ENCODE peak calls at places on chromosomes 1 and 21, in five cellular contexts. One of them, this sample, is unnamed.

GRCh38 chr1:245978915-245979314 is 528.2 kb downstream of the SMYD3 start:
- DNase-seq in Caco-2: no peak
- DNase-seq in SJSA1: no peak
- DNase-seq in psoas muscle: no peak
- DNase-seq in AG04450: no peak
- DNase-seq in this sample: no peak

GRCh38 chr1:79478160-79478559 is 471.6 kb upstream of the ADGRL4 start:
- DNase-seq in SJSA1: no peak
- DNase-seq in psoas muscle: no peak
- DNase-seq in AG04450: no peak
- DNase-seq in Caco-2: no peak
- DNase-seq in this sample: no peak

GRCh38 chr1:208203848-208204609 is 40.2 kb downstream of the PLXNA2 start:
- DNase-seq in psoas muscle: no peak
- DNase-seq in SJSA1: peak; percentile 73
- DNase-seq in AG04450: no peak
- DNase-seq in Caco-2: no peak
- DNase-seq in this sample: no peak

GRCh38 chr21:42454791-42455190 is 41.2 kb downstream of the RSPH1 start:
- DNase-seq in psoas muscle: no peak
- DNase-seq in AG04450: no peak
- DNase-seq in SJSA1: no peak
- DNase-seq in Caco-2: no peak
- DNase-seq in this sample: no peak

GRCh38 chr1:147337040-147337439 is 94.6 kb downstream of the CHD1L start:
- DNase-seq in SJSA1: no peak
- DNase-seq in Caco-2: no peak
- DNase-seq in AG04450: no peak
- DNase-seq in psoas muscle: no peak
- DNase-seq in this sample: no peak

GRCh38 chr1:241934843-241935242 is 22.7 kb upstream of the BECN2 start:
- DNase-seq in AG04450: no peak
- DNase-seq in Caco-2: no peak
- DNase-seq in SJSA1: no peak
- DNase-seq in psoas muscle: no peak
- DNase-seq in this sample: no peak

GRCh38 chr1:206935491-206936067 is 10.7 kb downstream of the PIGR start:
- DNase-seq in Caco-2: peak; percentile 66
- DNase-seq in AG04450: peak; percentile 2
- DNase-seq in SJSA1: peak; percentile 61
- DNase-seq in psoas muscle: no peak
- DNase-seq in this sample: no peak

GRCh38 chr1:176073524-176074157 is 133.4 kb downstream of the COP1 start:
- DNase-seq in psoas muscle: no peak
- DNase-seq in SJSA1: peak; percentile 51
- DNase-seq in Caco-2: peak; percentile 48
- DNase-seq in AG04450: peak; percentile 15
- DNase-seq in this sample: no peak

GRCh38 chr1:9942399-9942938 is 722 bp downstream of the LZIC start:
- DNase-seq in AG04450: peak; percentile 10
- DNase-seq in SJSA1: no peak
- DNase-seq in psoas muscle: no peak
- DNase-seq in Caco-2: no peak
- DNase-seq in this sample: no peak

GRCh38 chr1:45925728-45926287 is 122.4 kb downstream of the MAST2 start:
- DNase-seq in Caco-2: no peak
- DNase-seq in psoas muscle: no peak
- DNase-seq in SJSA1: no peak
- DNase-seq in AG04450: no peak
- DNase-seq in this sample: no peak

GRCh38 chr1:237041795-237042466 is at the start of gene RYR2:
- DNase-seq in Caco-2: no peak
- DNase-seq in SJSA1: no peak
- DNase-seq in psoas muscle: no peak
- DNase-seq in AG04450: no peak
- DNase-seq in this sample: peak; percentile 49

GRCh38 chr1:30668546-30669327 is 54.6 kb downstream of the MATN1 start:
- DNase-seq in SJSA1: no peak
- DNase-seq in Caco-2: no peak
- DNase-seq in psoas muscle: peak; percentile 13
- DNase-seq in AG04450: no peak
- DNase-seq in this sample: no peak

GRCh38 chr1:18955442-18956188 is 861 bp downstream of the IFFO2 start:
- DNase-seq in AG04450: no peak
- DNase-seq in SJSA1: no peak
- DNase-seq in psoas muscle: peak; percentile 74
- DNase-seq in Caco-2: no peak
- DNase-seq in this sample: no peak

GRCh38 chr21:46188226-46189212 is 4.3 kb upstream of the SPATC1L start:
- DNase-seq in SJSA1: peak; percentile 89
- DNase-seq in AG04450: no peak
- DNase-seq in Caco-2: no peak
- DNase-seq in psoas muscle: peak; percentile 76
- DNase-seq in this sample: peak; percentile 58

GRCh38 chr21:21858502-21859334 is 860.5 kb downstream of the NCAM2 start:
- DNase-seq in SJSA1: no peak
- DNase-seq in Caco-2: no peak
- DNase-seq in psoas muscle: no peak
- DNase-seq in AG04450: no peak
- DNase-seq in this sample: no peak
- H3K9me3 ChIP-seq in SJSA1: peaks cover 12% of the 10 kb centered on the region
- H3K9me3 ChIP-seq in Caco-2: no peaks in the 10 kb centered on the region
- H3K9me3 ChIP-seq in psoas muscle: no peaks in the 10 kb centered on the region
- H3K9me3 ChIP-seq in AG04450: no peaks in the 10 kb centered on the region
- H3K9me3 ChIP-seq in this sample: peaks cover 9% of the 10 kb centered on the region

GRCh38 chr1:114390361-114390760 is 120.6 kb downstream of the TRIM33 start:
- DNase-seq in AG04450: no peak
- DNase-seq in psoas muscle: no peak
- DNase-seq in Caco-2: no peak
- DNase-seq in SJSA1: no peak
- DNase-seq in this sample: no peak

GRCh38 chr1:114384922-114385321 is 126.1 kb downstream of the TRIM33 start:
- DNase-seq in AG04450: no peak
- DNase-seq in SJSA1: no peak
- DNase-seq in psoas muscle: no peak
- DNase-seq in Caco-2: no peak
- DNase-seq in this sample: no peak

GRCh38 chr1:114390960-114391359 is 120.0 kb downstream of the TRIM33 start:
- DNase-seq in AG04450: no peak
- DNase-seq in Caco-2: no peak
- DNase-seq in psoas muscle: no peak
- DNase-seq in SJSA1: no peak
- DNase-seq in this sample: no peak

GRCh38 chr1:114388432-114389003 is 122.5 kb downstream of the TRIM33 start:
- DNase-seq in psoas muscle: no peak
- DNase-seq in SJSA1: no peak
- DNase-seq in Caco-2: no peak
- DNase-seq in AG04450: no peak
- DNase-seq in this sample: no peak

GRCh38 chr1:114386129-114387037 is 124.6 kb downstream of the TRIM33 start:
- DNase-seq in AG04450: no peak
- DNase-seq in SJSA1: no peak
- DNase-seq in Caco-2: no peak
- DNase-seq in psoas muscle: no peak
- DNase-seq in this sample: no peak
- H3K9me3 ChIP-seq in AG04450: peaks cover 4% of the 10 kb centered on the region
- H3K9me3 ChIP-seq in SJSA1: no peaks in the 10 kb centered on the region
- H3K9me3 ChIP-seq in Caco-2: no peaks in the 10 kb centered on the region
- H3K9me3 ChIP-seq in psoas muscle: peaks cover 13% of the 10 kb centered on the region
- H3K9me3 ChIP-seq in this sample: peaks cover 33% of the 10 kb centered on the region

GRCh38 chr1:224938652-224939051 is 9.2 kb downstream of the DNAH14 start:
- DNase-seq in SJSA1: no peak
- DNase-seq in psoas muscle: no peak
- DNase-seq in Caco-2: no peak
- DNase-seq in AG04450: no peak
- DNase-seq in this sample: no peak
- H3K9me3 ChIP-seq in SJSA1: peaks cover 12% of the 10 kb centered on the region
- H3K9me3 ChIP-seq in psoas muscle: peaks cover 24% of the 10 kb centered on the region
- H3K9me3 ChIP-seq in Caco-2: peaks cover 17% of the 10 kb centered on the region
- H3K9me3 ChIP-seq in AG04450: no peaks in the 10 kb centered on the region
- H3K9me3 ChIP-seq in this sample: peaks cover 62% of the 10 kb centered on the region

GRCh38 chr1:69163779-69164178 is 403.9 kb upstream of the LRRC7 start:
- DNase-seq in SJSA1: no peak
- DNase-seq in Caco-2: no peak
- DNase-seq in psoas muscle: no peak
- DNase-seq in AG04450: no peak
- DNase-seq in this sample: no peak

GRCh38 chr1:69172003-69173000 is 395.4 kb upstream of the LRRC7 start:
- DNase-seq in Caco-2: no peak
- DNase-seq in psoas muscle: no peak
- DNase-seq in SJSA1: no peak
- DNase-seq in AG04450: no peak
- DNase-seq in this sample: no peak

GRCh38 chr1:69167876-69168275 is 399.8 kb upstream of the LRRC7 start:
- DNase-seq in AG04450: no peak
- DNase-seq in SJSA1: no peak
- DNase-seq in Caco-2: no peak
- DNase-seq in psoas muscle: no peak
- DNase-seq in this sample: no peak
- H3K9me3 ChIP-seq in AG04450: no peaks in the 10 kb centered on the region
- H3K9me3 ChIP-seq in SJSA1: peaks cover 2% of the 10 kb centered on the region
- H3K9me3 ChIP-seq in Caco-2: no peaks in the 10 kb centered on the region
- H3K9me3 ChIP-seq in psoas muscle: no peaks in the 10 kb centered on the region
- H3K9me3 ChIP-seq in this sample: no peaks in the 10 kb centered on the region

GRCh38 chr1:247060771-247061170 is 17.8 kb downstream of the ZNF670 start:
- DNase-seq in Caco-2: no peak
- DNase-seq in psoas muscle: no peak
- DNase-seq in SJSA1: no peak
- DNase-seq in AG04450: no peak
- DNase-seq in this sample: no peak
- H3K9me3 ChIP-seq in Caco-2: peaks cover 10% of the 10 kb centered on the region
- H3K9me3 ChIP-seq in psoas muscle: peaks cover 27% of the 10 kb centered on the region
- H3K9me3 ChIP-seq in SJSA1: peaks cover 11% of the 10 kb centered on the region
- H3K9me3 ChIP-seq in AG04450: peaks cover 23% of the 10 kb centered on the region
- H3K9me3 ChIP-seq in this sample: peaks cover 69% of the 10 kb centered on the region

DNA sequence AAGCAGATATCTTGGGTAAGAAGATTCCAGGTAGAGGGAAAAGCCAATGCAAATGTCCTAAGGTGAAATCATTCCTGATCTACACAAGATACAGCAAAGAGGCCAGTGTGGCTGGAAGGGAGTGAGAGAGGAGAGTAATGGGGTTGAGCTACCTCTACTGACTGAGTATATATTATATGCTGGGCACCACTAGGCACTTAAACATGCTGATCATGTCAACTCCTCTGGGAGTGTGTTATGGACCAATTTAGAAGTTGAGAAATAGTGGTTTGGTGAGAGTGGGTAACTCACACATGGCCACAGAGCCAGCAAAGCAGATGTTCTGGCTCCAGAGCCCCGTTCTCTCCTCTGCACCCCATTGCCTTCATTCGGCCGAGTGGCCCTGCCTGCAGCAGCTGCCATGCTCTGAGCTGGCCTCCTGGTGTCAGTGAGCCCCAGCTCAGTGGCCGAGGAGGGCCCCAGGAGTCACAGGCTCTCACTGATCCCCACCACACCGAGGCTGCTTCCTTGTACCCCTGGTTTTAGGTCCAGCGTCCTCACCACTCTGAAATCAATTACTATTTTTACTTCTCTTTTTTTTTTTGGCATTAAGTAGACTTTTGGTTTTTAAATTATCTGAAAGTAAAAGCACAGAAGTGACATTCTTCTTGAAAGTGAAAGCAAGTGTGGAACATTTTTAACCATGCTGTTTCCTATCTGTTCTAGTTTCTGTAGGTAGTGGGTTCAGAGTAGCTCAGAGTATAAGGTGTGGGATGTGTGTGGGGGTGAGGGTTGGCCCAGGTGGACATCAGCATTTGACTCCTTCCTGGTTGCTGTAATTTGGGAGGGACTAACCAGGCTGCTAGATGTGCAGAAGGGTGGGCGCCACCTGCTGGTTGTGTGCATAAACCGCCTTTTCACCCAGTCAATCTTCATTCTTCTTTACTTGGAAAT is 45.8 kb upstream of the CRNN start:
- DNase-seq in AG04450: no peak
- DNase-seq in Caco-2: peak; percentile 63
- DNase-seq in psoas muscle: peak; percentile 78
- DNase-seq in SJSA1: peak; percentile 67
- DNase-seq in this sample: peak; percentile 71
- H3K9me3 ChIP-seq in AG04450: peaks cover 5% of the 10 kb centered on the region
- H3K9me3 ChIP-seq in Caco-2: no peaks in the 10 kb centered on the region
- H3K9me3 ChIP-seq in psoas muscle: no peaks in the 10 kb centered on the region
- H3K9me3 ChIP-seq in SJSA1: no peaks in the 10 kb centered on the region
- H3K9me3 ChIP-seq in this sample: no peaks in the 10 kb centered on the region

GRCh38 chr1:4674676-4675075 is 20.3 kb downstream of the AJAP1 start:
- DNase-seq in Caco-2: no peak
- DNase-seq in psoas muscle: no peak
- DNase-seq in SJSA1: no peak
- DNase-seq in AG04450: no peak
- DNase-seq in this sample: no peak

GRCh38 chr1:4676258-4676657 is 21.8 kb downstream of the AJAP1 start:
- DNase-seq in Caco-2: no peak
- DNase-seq in AG04450: no peak
- DNase-seq in psoas muscle: no peak
- DNase-seq in SJSA1: no peak
- DNase-seq in this sample: no peak

GRCh38 chr1:4681026-4681425 is 26.6 kb downstream of the AJAP1 start:
- DNase-seq in psoas muscle: no peak
- DNase-seq in Caco-2: no peak
- DNase-seq in AG04450: no peak
- DNase-seq in SJSA1: no peak
- DNase-seq in this sample: no peak

GRCh38 chr1:4675454-4676186 is 21.2 kb downstream of the AJAP1 start:
- DNase-seq in AG04450: no peak
- DNase-seq in Caco-2: peak; percentile 41
- DNase-seq in psoas muscle: no peak
- DNase-seq in SJSA1: no peak
- DNase-seq in this sample: no peak

GRCh38 chr1:4678318-4678717 is 23.9 kb downstream of the AJAP1 start:
- DNase-seq in SJSA1: no peak
- DNase-seq in psoas muscle: no peak
- DNase-seq in Caco-2: no peak
- DNase-seq in AG04450: no peak
- DNase-seq in this sample: no peak
- H3K9me3 ChIP-seq in SJSA1: peaks cover 10% of the 10 kb centered on the region
- H3K9me3 ChIP-seq in psoas muscle: no peaks in the 10 kb centered on the region
- H3K9me3 ChIP-seq in Caco-2: no peaks in the 10 kb centered on the region
- H3K9me3 ChIP-seq in AG04450: peaks cover 68% of the 10 kb centered on the region
- H3K9me3 ChIP-seq in this sample: peaks cover 33% of the 10 kb centered on the region

DNA sequence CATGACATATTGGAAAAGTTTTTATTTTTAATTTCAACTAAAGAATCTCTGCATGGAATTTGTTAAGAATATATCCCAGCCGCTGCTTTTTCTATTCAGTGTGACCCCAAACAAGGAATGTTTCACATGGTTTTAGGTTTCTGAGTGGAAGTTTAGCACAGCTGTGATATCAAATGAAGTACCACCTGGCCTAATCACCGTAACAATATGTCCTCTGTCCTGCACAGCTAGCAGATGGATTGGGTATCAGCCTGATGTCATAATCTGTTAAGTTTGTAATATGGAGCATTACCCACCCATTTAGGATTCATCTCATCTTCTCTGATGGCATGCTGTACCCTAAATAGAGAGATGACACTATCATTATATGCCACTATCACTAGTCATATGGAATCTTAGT is 963.7 kb upstream of the ADGRL2 start:
- DNase-seq in psoas muscle: no peak
- DNase-seq in SJSA1: no peak
- DNase-seq in Caco-2: no peak
- DNase-seq in AG04450: no peak
- DNase-seq in this sample: no peak
- H3K9me3 ChIP-seq in psoas muscle: no peaks in the 10 kb centered on the region
- H3K9me3 ChIP-seq in SJSA1: no peaks in the 10 kb centered on the region
- H3K9me3 ChIP-seq in Caco-2: no peaks in the 10 kb centered on the region
- H3K9me3 ChIP-seq in AG04450: no peaks in the 10 kb centered on the region
- H3K9me3 ChIP-seq in this sample: peaks cover 11% of the 10 kb centered on the region

This sample was measured in left ventricle myocardium inferior.